ENCODE peak calls at places on chromosomes 4 and X, in four cellular contexts. D, K, G and O are unnamed samples.
A peak's percentile ranks its signal among the peaks of the same experiment; 100 is the strongest.

GRCh38 chrX:154040307-154040756 is 20.6 kb upstream of the IRAK1 start:
- DNase-seq in D (no peak), K (no peak), G (no peak), O (no peak)

GRCh38 chrX:109537324-109537665 is 651 bp downstream of the NXT2 start:
- DNase-seq in D (no peak), K (no peak), G (peak; percentile 1), O (peak; percentile 71)

GRCh38 chrX:72030431-72030830 is 101.3 kb downstream of the RTL5 start:
- DNase-seq in D (no peak), K (no peak), G (no peak), O (no peak)

GRCh38 chr4:154559931-154560801 is 2.6 kb upstream of the FGB start:
- DNase-seq in D (no peak), K (no peak), G (no peak), O (no peak)

GRCh38 chr4:42104521-42104920 is 47.9 kb downstream of the BEND4 start:
- DNase-seq in D (no peak), K (no peak), G (no peak), O (no peak)

GRCh38 chrX:150899191-150899757 is 806 bp upstream of the CD99L2 start:
- DNase-seq in D (peak; percentile 76), K (no peak), G (no peak), O (peak; percentile 65)

GRCh38 chr4:25813705-25814104 is 49.1 kb downstream of the SEL1L3 start:
- DNase-seq in D (no peak), K (no peak), G (no peak), O (no peak)

GRCh38 chr4:156109943-156110925 is 156.6 kb upstream of the CTSO start:
- DNase-seq in D (no peak), K (no peak), G (no peak), O (no peak)